ENCODE peak calls at places on chromosomes 7 and 10, in five cellular contexts. L is choroid plexus epithelial cell; S is amniotic stem cell; G is iPS DF 19.7; W is activated CD8-positive, alpha-beta memory T cell treated with anti-CD3 and anti-CD28 coated beads, Interleukin-2, amount 50 U/mL, for 48 hours. U is an unnamed sample.

GRCh38 chr10:88271736-88272135 is 311.4 kb downstream of the RNLS start:
- DNase-seq in L (peak; percentile 50), S (no peak), G (no peak), W (peak; percentile 53), U (no peak)

GRCh38 chr10:17518338-17518737 is 63.9 kb upstream of the ST8SIA6 start:
- DNase-seq in L (no peak), S (no peak), G (no peak), W (no peak), U (no peak)

GRCh38 chr10:128203028-128203427 is 76.8 kb upstream of the MKI67 start:
- DNase-seq in L (no peak), S (no peak), G (no peak), W (no peak), U (no peak)

GRCh38 chr10:71569775-71570588 is 149.6 kb downstream of the C10orf105 start:
- DNase-seq in L (peak; percentile 60), S (peak; percentile 6), G (peak; percentile 40), W (peak; percentile 95), U (no peak)

GRCh38 chr10:63812491-63812890 is 291.3 kb downstream of the REEP3 start:
- DNase-seq in L (peak; percentile 45), S (no peak), G (no peak), W (no peak), U (no peak)

GRCh38 chr7:133753513-133753912 is 373.6 kb upstream of the LRGUK start:
- DNase-seq in L (peak; percentile 9), S (no peak), G (no peak), W (no peak), U (no peak)

GRCh38 chr10:101834341-101834740 is 9.3 kb downstream of the KCNIP2 start:
- DNase-seq in L (no peak), S (no peak), G (no peak), W (no peak), U (no peak)

GRCh38 chr10:32943395-32943794 is 14.6 kb downstream of the ITGB1 start:
- DNase-seq in L (no peak), S (no peak), G (no peak), W (no peak), U (no peak)

GRCh38 chr10:77087406-77087805 is 550.2 kb downstream of the KCNMA1 start:
- DNase-seq in L (no peak), S (no peak), G (no peak), W (no peak), U (no peak)

GRCh38 chr10:16063350-16063749 is 203.0 kb upstream of the MINDY3 start:
- DNase-seq in L (no peak), S (no peak), G (no peak), W (no peak), U (no peak)

GRCh38 chr10:124842721-124843120 is 41.1 kb downstream of the ABRAXAS2 start:
- DNase-seq in L (no peak), S (no peak), G (no peak), W (no peak), U (no peak)

GRCh38 chr10:30773501-30773900 is 143.9 kb upstream of the LYZL2 start:
- DNase-seq in L (no peak), S (no peak), G (no peak), W (no peak), U (no peak)

GRCh38 chr7:20021834-20022233 is 195.3 kb downstream of the MACC1 start:
- DNase-seq in L (no peak), S (no peak), G (no peak), W (no peak), U (no peak)

GRCh38 chr7:16423761-16424160 is 2.4 kb upstream of the CRPPA start:
- DNase-seq in L (no peak), S (no peak), G (no peak), W (no peak), U (no peak)

GRCh38 chr10:24333736-24334135 is 124.8 kb downstream of the KIAA1217 start:
- DNase-seq in L (peak; percentile 92), S (no peak), G (no peak), W (no peak), U (no peak)

GRCh38 chr10:93438796-93439253 is 43.3 kb downstream of the MYOF start:
- DNase-seq in L (peak; percentile 50), S (no peak), G (no peak), W (no peak), U (no peak)

GRCh38 chr10:606767-607544 is 82.5 kb downstream of the DIP2C start:
- DNase-seq in L (no peak), S (no peak), G (no peak), W (no peak), U (no peak)

GRCh38 chr10:6089334-6090219 is 743 bp downstream of the RBM17 start:
- DNase-seq in L (peak; percentile 44), S (no peak), G (no peak), W (no peak), U (no peak)

GRCh38 chr10:113073549-113074189 is 123.6 kb downstream of the TCF7L2 start:
- DNase-seq in L (peak; percentile 97), S (no peak), G (peak; percentile 57), W (no peak), U (no peak)

GRCh38 chr7:17402628-17403278 is 104.3 kb downstream of the AHR start:
- DNase-seq in L (peak; percentile 16), S (no peak), G (no peak), W (no peak), U (no peak)